ENCODE peak calls at places on chromosomes 5 and 9, in nine cellular contexts. L is mammary epithelial cell, S is mesendoderm, W is neural progenitor cell, K is uterus, V is cardiac muscle cell, H is DND-41, J is PC-3, F is tibial nerve. D is an unnamed sample.

GRCh38 chr9:118577121-118577520 is 792.1 kb downstream of the BRINP1 start:
- DNase-seq in S (no peak), K (no peak), H (no peak), L (peak; percentile 41), W (no peak), F (no peak), J (peak; percentile 3), V (peak; percentile 52), D (no peak)

GRCh38 chr5:168656633-168657032 is 77.5 kb upstream of the PANK3 start:
- DNase-seq in S (no peak), L (peak; percentile 96), J (peak; percentile 7), H (no peak), W (no peak), F (peak; percentile 52), K (no peak), V (peak; percentile 90), D (no peak)

GRCh38 chr5:109619661-109620060 is 70.1 kb upstream of the MAN2A1 start:
- DNase-seq in J (no peak), V (no peak), F (no peak), W (no peak), S (no peak), H (no peak), K (no peak), L (no peak), D (no peak)

GRCh38 chr5:135448071-135448704 is 1.0 kb upstream of the DCANP1 start:
- DNase-seq in W (no peak), F (no peak), V (no peak), S (peak; percentile 78), L (peak; percentile 25), H (no peak), J (no peak), K (no peak), D (no peak)

GRCh38 chr9:123928471-123929176 is 1.3 kb downstream of the DENND1A start:
- DNase-seq in J (peak; percentile 24), W (no peak), L (no peak), S (no peak), K (no peak), F (peak; percentile 16), V (no peak), H (no peak), D (no peak)

GRCh38 chr9:87818308-87818707 is 64.4 kb upstream of the SPATA31E1 start:
- DNase-seq in F (no peak), L (no peak), J (peak; percentile 36), S (no peak), H (no peak), K (no peak), V (no peak), W (no peak), D (no peak)

GRCh38 chr9:122816163-122816867 is 12.1 kb downstream of the PDCL start:
- DNase-seq in S (no peak), V (peak; percentile 25), F (peak; percentile 21), L (no peak), K (peak; percentile 22), J (no peak), W (no peak), H (no peak), D (no peak)

GRCh38 chr9:89872426-89872912 is 267.7 kb downstream of the GADD45G start:
- DNase-seq in F (no peak), H (no peak), S (no peak), V (no peak), J (no peak), L (no peak), K (peak; percentile 10), W (no peak), D (no peak)

GRCh38 chr5:35198681-35199080 is 31.6 kb downstream of the PRLR start:
- DNase-seq in L (no peak), H (no peak), S (peak; percentile 54), K (no peak), J (no peak), W (no peak), F (no peak), V (peak; percentile 56), D (no peak)

GRCh38 chr5:180330810-180331646 is 22.1 kb downstream of the GFPT2 start:
- DNase-seq in F (peak; percentile 81), L (peak; percentile 53), K (peak; percentile 87), S (peak; percentile 90), J (peak; percentile 95), H (no peak), V (peak; percentile 99), W (no peak), D (no peak)

GRCh38 chr5:32153723-32154122 is 20.4 kb downstream of the GOLPH3 start:
- DNase-seq in H (no peak), S (no peak), V (peak; percentile 75), F (no peak), K (no peak), W (no peak), L (no peak), J (no peak), D (no peak)

GRCh38 chr9:120109242-120109641 is 470.7 kb downstream of the CDK5RAP2 start:
- DNase-seq in F (no peak), V (no peak), L (peak; percentile 1), W (peak; percentile 74), S (peak; percentile 87), H (peak; percentile 5), J (no peak), K (no peak), D (no peak)

GRCh38 chr9:8349369-8349768 is 549.8 kb upstream of the DMAC1 start:
- DNase-seq in J (no peak), K (no peak), W (no peak), F (no peak), H (no peak), V (no peak), L (no peak), S (peak; percentile 20), D (no peak)

GRCh38 chr9:35703906-35704672 is 14.4 kb upstream of the TPM2 start:
- DNase-seq in H (no peak), K (no peak), J (no peak), L (no peak), V (no peak), F (no peak), W (no peak), S (no peak), D (no peak)

GRCh38 chr5:95900383-95900958 is 61.2 kb downstream of the ELL2 start:
- DNase-seq in S (no peak), J (no peak), L (no peak), K (no peak), W (no peak), F (no peak), V (peak; percentile 78), H (no peak), D (no peak)

GRCh38 chr9:81724242-81724889 is 35.0 kb upstream of the TLE1 start:
- DNase-seq in W (no peak), K (peak; percentile 60), J (peak; percentile 38), H (no peak), S (no peak), F (no peak), V (peak; percentile 11), L (no peak), D (no peak)

GRCh38 chr9:94656190-94656589 is 16.9 kb upstream of the FBP1 start:
- DNase-seq in F (no peak), K (no peak), W (peak; percentile 72), L (no peak), J (no peak), S (no peak), V (peak; percentile 17), H (peak; percentile 48), D (no peak)

GRCh38 chr5:34656001-34656699 is at the start of gene RAI14:
- DNase-seq in W (peak; percentile 89), L (peak; percentile 80), S (peak; percentile 92), V (peak; percentile 93), H (no peak), K (peak; percentile 89), F (peak; percentile 62), J (peak; percentile 86), D (peak; percentile 45)

GRCh38 chr5:124747770-124748686 is 1.6 kb upstream of the ZNF608 start:
- DNase-seq in J (peak; percentile 21), K (no peak), L (peak; percentile 5), W (peak; percentile 43), F (no peak), V (peak; percentile 53), H (no peak), S (peak; percentile 51), D (no peak)

GRCh38 chr5:92665506-92665905 is 915.5 kb downstream of the NR2F1-AS1 start:
- DNase-seq in W (no peak), J (no peak), L (no peak), S (no peak), H (no peak), K (no peak), V (no peak), F (no peak), D (no peak)

GRCh38 chr5:153267506-153267905 is 223.0 kb upstream of the GRIA1 start:
- DNase-seq in K (no peak), J (peak; percentile 10), V (no peak), S (no peak), L (peak; percentile 97), F (no peak), H (no peak), W (no peak), D (no peak)

GRCh38 chr9:117377046-117377445 is 37.8 kb downstream of the ASTN2 start:
- DNase-seq in F (no peak), S (peak; percentile 54), H (no peak), J (no peak), W (peak; percentile 29), L (no peak), V (no peak), K (no peak), D (no peak)

GRCh38 chr5:132814441-132815294 is 1.6 kb downstream of the SOWAHA start:
- DNase-seq in L (no peak), V (no peak), H (no peak), W (peak; percentile 46), F (no peak), S (peak; percentile 65), K (no peak), J (no peak), D (peak; percentile 61)
- H3K27ac ChIP-seq in L (no peak overlapping the region), V (no peak overlapping the region), H (no peak overlapping the region), W (no peak overlapping the region), F (peak overlapping the region; percentile 82), S (no peak overlapping the region), K (no peak overlapping the region), J (no peak overlapping the region), D (peak overlapping the region; percentile 94)

GRCh38 chr9:75451505-75451904 is 363.2 kb downstream of the OSTF1 start:
- DNase-seq in W (no peak), L (no peak), F (no peak), S (no peak), J (no peak), V (no peak), H (no peak), K (peak; percentile 41), D (no peak)
- H3K27ac ChIP-seq in W (no peak overlapping the region), L (no peak overlapping the region), F (no peak overlapping the region), S (no peak overlapping the region), J (no peak overlapping the region), V (no peak overlapping the region), H (no peak overlapping the region), K (no peak overlapping the region), D (no peak overlapping the region)

GRCh38 chr5:123474238-123474637 is 37.7 kb upstream of the CSNK1G3 start:
- DNase-seq in H (no peak), V (no peak), S (no peak), W (no peak), J (no peak), F (no peak), K (no peak), L (no peak), D (no peak)
- H3K27ac ChIP-seq in H (no peak overlapping the region), V (no peak overlapping the region), S (no peak overlapping the region), W (no peak overlapping the region), J (no peak overlapping the region), F (no peak overlapping the region), K (no peak overlapping the region), L (no peak overlapping the region), D (no peak overlapping the region)

DNA sequence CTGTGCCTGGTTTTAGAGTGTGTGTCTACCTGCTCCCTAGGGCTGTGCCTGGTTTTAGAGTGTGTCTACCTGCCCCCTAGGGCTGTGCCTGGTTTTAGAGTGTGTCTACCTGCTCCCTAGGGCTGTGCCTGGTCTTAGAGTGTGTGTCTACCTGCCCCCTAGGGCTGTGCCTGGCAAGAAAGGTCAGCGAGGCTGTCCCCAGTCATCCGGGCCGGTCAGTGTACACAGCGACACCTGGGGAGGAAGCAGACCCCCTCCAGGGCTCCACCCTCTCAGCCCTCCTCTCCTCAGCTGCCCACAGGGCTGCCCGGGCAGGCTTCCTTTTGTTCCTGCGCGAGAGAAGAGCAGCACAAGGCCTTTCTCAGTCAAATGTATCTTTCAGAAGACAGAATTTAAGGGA is 4.1 kb downstream of the NRARP start:
- DNase-seq in S (no peak), W (no peak), K (no peak), L (no peak), H (no peak), V (no peak), F (no peak), J (no peak), D (no peak)
- H3K27ac ChIP-seq in S (no peak overlapping the region), W (no peak overlapping the region), K (peak overlapping the region; percentile 77), L (no peak overlapping the region), H (no peak overlapping the region), V (no peak overlapping the region), F (peak overlapping the region; percentile 71), J (no peak overlapping the region), D (no peak overlapping the region)